ENCODE peak calls at places on chromosomes 6 and 20, in ten cellular contexts. One of them, this sample, is unnamed.

GRCh38 chr6:143136647-143137046 is 76.0 kb downstream of the AIG1 start:
- DNase-seq in heart right ventricle: no peak
- DNase-seq in tibial nerve: no peak
- DNase-seq in aorta: no peak
- DNase-seq in mucosa of descending colon: no peak
- DNase-seq in colonic mucosa: no peak
- DNase-seq in naive thymus-derived CD4-positive, alpha-beta T cell: no peak
- DNase-seq in breast epithelium: no peak
- DNase-seq in Peyer's patch: no peak
- DNase-seq in fibroblast of lung: no peak
- DNase-seq in this sample: no peak

GRCh38 chr20:53180928-53181362 is 208.8 kb downstream of the TSHZ2 start:
- DNase-seq in mucosa of descending colon: no peak
- DNase-seq in naive thymus-derived CD4-positive, alpha-beta T cell: no peak
- DNase-seq in breast epithelium: no peak
- DNase-seq in aorta: no peak
- DNase-seq in Peyer's patch: no peak
- DNase-seq in colonic mucosa: no peak
- DNase-seq in fibroblast of lung: no peak
- DNase-seq in tibial nerve: no peak
- DNase-seq in heart right ventricle: no peak
- DNase-seq in this sample: no peak

GRCh38 chr6:111482236-111482958 is 621 bp downstream of the REV3L start:
- DNase-seq in mucosa of descending colon: peak; percentile 73
- DNase-seq in aorta: peak; percentile 85
- DNase-seq in breast epithelium: peak; percentile 56
- DNase-seq in tibial nerve: peak; percentile 45
- DNase-seq in heart right ventricle: peak; percentile 55
- DNase-seq in colonic mucosa: peak; percentile 53
- DNase-seq in naive thymus-derived CD4-positive, alpha-beta T cell: no peak
- DNase-seq in Peyer's patch: peak; percentile 77
- DNase-seq in fibroblast of lung: peak; percentile 52
- DNase-seq in this sample: peak; percentile 47

GRCh38 chr6:5497896-5498578 is 236.7 kb downstream of the FARS2 start:
- DNase-seq in Peyer's patch: no peak
- DNase-seq in colonic mucosa: no peak
- DNase-seq in naive thymus-derived CD4-positive, alpha-beta T cell: no peak
- DNase-seq in tibial nerve: no peak
- DNase-seq in aorta: no peak
- DNase-seq in mucosa of descending colon: no peak
- DNase-seq in fibroblast of lung: peak; percentile 91
- DNase-seq in heart right ventricle: no peak
- DNase-seq in breast epithelium: no peak
- DNase-seq in this sample: no peak

GRCh38 chr20:62139636-62140035 is 3.6 kb downstream of the PSMA7 start:
- DNase-seq in mucosa of descending colon: no peak
- DNase-seq in breast epithelium: no peak
- DNase-seq in Peyer's patch: no peak
- DNase-seq in heart right ventricle: no peak
- DNase-seq in aorta: no peak
- DNase-seq in naive thymus-derived CD4-positive, alpha-beta T cell: no peak
- DNase-seq in tibial nerve: no peak
- DNase-seq in fibroblast of lung: no peak
- DNase-seq in colonic mucosa: no peak
- DNase-seq in this sample: no peak

GRCh38 chr6:54060286-54060685 is 51.0 kb upstream of the MLIP start:
- DNase-seq in heart right ventricle: no peak
- DNase-seq in colonic mucosa: no peak
- DNase-seq in breast epithelium: no peak
- DNase-seq in Peyer's patch: no peak
- DNase-seq in tibial nerve: no peak
- DNase-seq in naive thymus-derived CD4-positive, alpha-beta T cell: no peak
- DNase-seq in aorta: no peak
- DNase-seq in mucosa of descending colon: no peak
- DNase-seq in fibroblast of lung: peak; percentile 64
- DNase-seq in this sample: no peak

GRCh38 chr6:158782432-158783166 is 36.6 kb downstream of the EZR start:
- DNase-seq in colonic mucosa: no peak
- DNase-seq in tibial nerve: no peak
- DNase-seq in aorta: no peak
- DNase-seq in mucosa of descending colon: peak; percentile 19
- DNase-seq in fibroblast of lung: no peak
- DNase-seq in naive thymus-derived CD4-positive, alpha-beta T cell: no peak
- DNase-seq in heart right ventricle: no peak
- DNase-seq in breast epithelium: no peak
- DNase-seq in Peyer's patch: peak; percentile 30
- DNase-seq in this sample: no peak

GRCh38 chr6:167750956-167751358 is 75.8 kb upstream of the AFDN start:
- DNase-seq in fibroblast of lung: no peak
- DNase-seq in naive thymus-derived CD4-positive, alpha-beta T cell: no peak
- DNase-seq in mucosa of descending colon: peak; percentile 75
- DNase-seq in breast epithelium: peak; percentile 89
- DNase-seq in tibial nerve: no peak
- DNase-seq in aorta: no peak
- DNase-seq in Peyer's patch: peak; percentile 69
- DNase-seq in heart right ventricle: peak; percentile 66
- DNase-seq in colonic mucosa: peak; percentile 80
- DNase-seq in this sample: peak; percentile 90

DNA sequence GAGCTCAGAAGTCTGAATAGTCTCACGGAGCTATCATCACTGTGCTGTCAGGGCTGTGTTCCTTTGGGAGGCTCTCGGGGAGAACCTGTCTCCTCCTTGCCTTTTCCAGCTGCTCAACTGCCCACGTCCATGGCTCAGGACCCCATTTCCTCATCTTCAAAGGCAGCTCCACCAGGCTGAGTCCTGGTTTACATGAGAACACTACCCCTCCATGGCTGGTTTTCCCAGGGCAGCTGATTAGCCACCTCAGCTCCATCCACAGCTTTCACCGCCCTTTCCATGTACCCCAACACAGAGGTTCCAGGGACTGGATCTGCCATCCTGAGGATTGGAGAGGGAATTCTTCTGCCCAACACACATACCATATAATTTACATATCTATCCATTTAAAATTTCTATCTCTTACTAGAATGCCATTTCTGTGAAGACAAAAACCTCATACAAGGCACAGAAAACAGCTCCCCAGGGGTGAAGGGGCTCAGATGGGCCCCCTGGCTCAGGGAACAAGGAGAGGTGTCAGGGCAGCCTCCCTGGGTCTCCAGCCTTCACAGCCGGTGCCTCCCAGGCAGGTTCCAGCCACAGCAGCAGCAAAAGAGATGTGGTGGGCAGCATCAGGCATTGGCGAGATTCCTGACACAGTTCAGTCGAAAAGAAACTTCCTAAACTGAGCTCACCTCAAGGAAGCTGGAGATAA is 2.2 kb upstream of the RAET1E start:
- DNase-seq in Peyer's patch: no peak
- DNase-seq in breast epithelium: no peak
- DNase-seq in aorta: peak; percentile 40
- DNase-seq in tibial nerve: no peak
- DNase-seq in colonic mucosa: no peak
- DNase-seq in fibroblast of lung: no peak
- DNase-seq in naive thymus-derived CD4-positive, alpha-beta T cell: no peak
- DNase-seq in mucosa of descending colon: no peak
- DNase-seq in heart right ventricle: no peak
- DNase-seq in this sample: no peak
- H3K4me1 ChIP-seq in Peyer's patch: peaks cover 27% of the 10 kb centered on the region
- H3K4me1 ChIP-seq in breast epithelium: peaks cover 6% of the 10 kb centered on the region
- H3K4me1 ChIP-seq in aorta: no peaks in the 10 kb centered on the region
- H3K4me1 ChIP-seq in tibial nerve: peaks cover 20% of the 10 kb centered on the region
- H3K4me1 ChIP-seq in colonic mucosa: peaks cover 9% of the 10 kb centered on the region
- H3K4me1 ChIP-seq in fibroblast of lung: peaks cover 24% of the 10 kb centered on the region
- H3K4me1 ChIP-seq in naive thymus-derived CD4-positive, alpha-beta T cell: no peaks in the 10 kb centered on the region
- H3K4me1 ChIP-seq in mucosa of descending colon: peaks cover 25% of the 10 kb centered on the region
- H3K4me1 ChIP-seq in heart right ventricle: peaks cover 24% of the 10 kb centered on the region
- H3K4me1 ChIP-seq in this sample: no peaks in the 10 kb centered on the region

DNA sequence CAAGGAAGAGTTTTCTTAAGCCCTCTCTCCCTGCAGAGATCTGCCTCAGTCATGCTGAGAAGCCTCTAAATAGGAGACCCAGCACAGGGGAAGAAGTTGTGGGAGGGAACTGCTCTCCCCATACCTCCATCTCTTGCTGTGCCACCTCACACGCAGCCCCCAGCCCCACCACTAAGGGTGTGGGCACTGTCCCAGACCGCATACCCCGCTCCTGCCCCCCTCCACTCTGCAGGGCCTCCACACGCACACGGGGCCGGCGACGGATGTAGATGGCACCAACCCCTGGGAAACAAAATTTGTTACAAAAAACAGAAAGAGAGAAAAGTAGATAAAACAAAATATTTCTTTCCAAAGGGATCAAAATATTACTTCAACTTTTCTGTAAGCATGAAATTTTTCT is 10.2 kb upstream of the CPNE1 start:
- DNase-seq in breast epithelium: no peak
- DNase-seq in tibial nerve: no peak
- DNase-seq in colonic mucosa: no peak
- DNase-seq in aorta: no peak
- DNase-seq in fibroblast of lung: no peak
- DNase-seq in naive thymus-derived CD4-positive, alpha-beta T cell: no peak
- DNase-seq in mucosa of descending colon: no peak
- DNase-seq in Peyer's patch: peak; percentile 10
- DNase-seq in heart right ventricle: no peak
- DNase-seq in this sample: peak; percentile 29
- H3K36me3 ChIP-seq in breast epithelium: peaks cover 5% of the 10 kb centered on the region
- H3K36me3 ChIP-seq in tibial nerve: peaks cover 19% of the 10 kb centered on the region
- H3K36me3 ChIP-seq in colonic mucosa: peaks cover under 1% of the 10 kb centered on the region
- H3K36me3 ChIP-seq in aorta: peaks cover 2% of the 10 kb centered on the region
- H3K36me3 ChIP-seq in fibroblast of lung: peaks cover 4% of the 10 kb centered on the region
- H3K36me3 ChIP-seq in naive thymus-derived CD4-positive, alpha-beta T cell: peaks cover 73% of the 10 kb centered on the region
- H3K36me3 ChIP-seq in mucosa of descending colon: no peaks in the 10 kb centered on the region
- H3K36me3 ChIP-seq in Peyer's patch: no peaks in the 10 kb centered on the region
- H3K36me3 ChIP-seq in heart right ventricle: peaks cover 3% of the 10 kb centered on the region
- H3K36me3 ChIP-seq in this sample: peaks cover 1% of the 10 kb centered on the region

DNA sequence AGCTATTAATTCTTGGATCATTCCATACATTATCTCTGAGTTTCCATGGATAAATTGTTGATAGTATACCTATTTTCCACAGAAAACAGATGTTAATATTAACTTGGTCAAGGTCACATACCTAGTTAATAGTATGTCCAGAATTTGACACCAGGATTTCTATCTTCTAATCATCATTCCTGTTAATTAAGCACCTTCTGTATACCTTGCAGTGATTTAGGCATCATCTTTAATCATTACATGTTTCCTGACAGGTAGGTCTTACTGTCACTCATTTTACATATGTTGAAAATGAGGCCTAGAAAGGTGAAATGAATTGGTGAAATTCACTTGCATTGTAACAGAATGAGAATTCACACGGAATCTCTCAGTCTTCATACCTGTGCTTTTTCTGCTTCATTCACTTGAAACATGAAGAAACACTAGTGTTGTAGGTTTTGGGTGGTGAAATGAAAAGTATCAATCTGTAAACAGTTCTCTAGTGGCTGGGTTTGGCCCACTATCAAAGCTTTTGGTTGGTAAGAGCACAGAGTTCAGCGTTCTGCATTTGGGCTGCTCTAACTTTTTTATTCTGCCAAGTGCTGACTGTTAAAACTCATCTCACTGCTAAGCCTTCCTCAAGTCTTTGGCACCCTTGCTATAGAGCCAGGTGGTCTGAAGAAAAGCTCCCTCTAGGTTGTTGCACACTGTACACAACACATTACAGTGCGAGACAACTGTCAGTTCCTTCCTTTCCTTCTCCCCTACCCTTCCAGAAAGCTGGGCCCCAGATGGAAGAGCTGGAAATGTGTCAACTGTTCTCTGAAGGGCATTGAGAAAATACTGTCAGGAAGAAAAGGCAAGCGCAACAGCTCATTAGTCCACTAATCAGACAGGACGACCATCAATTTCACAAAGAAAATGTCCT is 57.8 kb upstream of the C20orf144 start:
- DNase-seq in aorta: no peak
- DNase-seq in naive thymus-derived CD4-positive, alpha-beta T cell: no peak
- DNase-seq in heart right ventricle: no peak
- DNase-seq in colonic mucosa: no peak
- DNase-seq in tibial nerve: no peak
- DNase-seq in mucosa of descending colon: no peak
- DNase-seq in breast epithelium: no peak
- DNase-seq in Peyer's patch: no peak
- DNase-seq in fibroblast of lung: no peak
- DNase-seq in this sample: no peak
- H3K4me1 ChIP-seq in aorta: no peaks in the 10 kb centered on the region
- H3K4me1 ChIP-seq in naive thymus-derived CD4-positive, alpha-beta T cell: peaks cover 4% of the 10 kb centered on the region
- H3K4me1 ChIP-seq in heart right ventricle: peaks cover 10% of the 10 kb centered on the region
- H3K4me1 ChIP-seq in colonic mucosa: no peaks in the 10 kb centered on the region
- H3K4me1 ChIP-seq in tibial nerve: no peaks in the 10 kb centered on the region
- H3K4me1 ChIP-seq in mucosa of descending colon: no peaks in the 10 kb centered on the region
- H3K4me1 ChIP-seq in breast epithelium: no peaks in the 10 kb centered on the region
- H3K4me1 ChIP-seq in Peyer's patch: no peaks in the 10 kb centered on the region
- H3K4me1 ChIP-seq in fibroblast of lung: no peaks in the 10 kb centered on the region
- H3K4me1 ChIP-seq in this sample: no peaks in the 10 kb centered on the region

GRCh38 chr6:160078883-160079685 is 42.5 kb upstream of the SLC22A1 start:
- DNase-seq in mucosa of descending colon: no peak
- DNase-seq in naive thymus-derived CD4-positive, alpha-beta T cell: no peak
- DNase-seq in Peyer's patch: no peak
- DNase-seq in breast epithelium: no peak
- DNase-seq in heart right ventricle: no peak
- DNase-seq in fibroblast of lung: no peak
- DNase-seq in colonic mucosa: no peak
- DNase-seq in tibial nerve: no peak
- DNase-seq in aorta: no peak
- DNase-seq in this sample: no peak

GRCh38 chr6:160082627-160083026 is 39.0 kb upstream of the SLC22A1 start:
- DNase-seq in fibroblast of lung: no peak
- DNase-seq in breast epithelium: no peak
- DNase-seq in Peyer's patch: no peak
- DNase-seq in tibial nerve: no peak
- DNase-seq in naive thymus-derived CD4-positive, alpha-beta T cell: no peak
- DNase-seq in colonic mucosa: no peak
- DNase-seq in heart right ventricle: no peak
- DNase-seq in aorta: no peak
- DNase-seq in mucosa of descending colon: no peak
- DNase-seq in this sample: no peak

GRCh38 chr6:160081398-160081797 is 40.2 kb upstream of the SLC22A1 start:
- DNase-seq in fibroblast of lung: no peak
- DNase-seq in naive thymus-derived CD4-positive, alpha-beta T cell: no peak
- DNase-seq in breast epithelium: no peak
- DNase-seq in tibial nerve: no peak
- DNase-seq in mucosa of descending colon: no peak
- DNase-seq in heart right ventricle: no peak
- DNase-seq in Peyer's patch: no peak
- DNase-seq in colonic mucosa: no peak
- DNase-seq in aorta: no peak
- DNase-seq in this sample: peak; percentile 50

GRCh38 chr6:160079686-160080043 is 42.0 kb upstream of the SLC22A1 start:
- DNase-seq in aorta: no peak
- DNase-seq in colonic mucosa: no peak
- DNase-seq in heart right ventricle: no peak
- DNase-seq in tibial nerve: no peak
- DNase-seq in Peyer's patch: no peak
- DNase-seq in breast epithelium: no peak
- DNase-seq in fibroblast of lung: no peak
- DNase-seq in mucosa of descending colon: no peak
- DNase-seq in naive thymus-derived CD4-positive, alpha-beta T cell: no peak
- DNase-seq in this sample: no peak

DNA sequence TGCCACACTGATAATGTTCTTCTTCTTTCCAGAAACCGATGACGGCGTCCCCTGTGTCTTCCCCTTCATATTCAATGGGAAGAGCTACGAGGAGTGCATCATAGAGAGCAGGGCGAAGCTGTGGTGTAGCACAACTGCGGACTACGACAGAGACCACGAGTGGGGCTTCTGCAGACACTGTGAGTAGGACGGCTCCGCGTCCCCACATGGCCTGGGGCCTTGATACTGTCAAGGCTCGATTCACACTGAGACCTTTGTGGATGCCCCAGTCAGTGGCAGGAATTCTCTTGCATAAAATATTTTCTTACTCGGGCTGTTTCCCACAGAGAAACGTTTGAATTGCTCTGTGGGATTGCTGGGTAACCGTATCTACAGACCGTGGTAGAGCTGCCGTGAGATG is 41.5 kb upstream of the SLC22A1 start:
- DNase-seq in tibial nerve: no peak
- DNase-seq in Peyer's patch: no peak
- DNase-seq in heart right ventricle: no peak
- DNase-seq in fibroblast of lung: no peak
- DNase-seq in naive thymus-derived CD4-positive, alpha-beta T cell: no peak
- DNase-seq in aorta: no peak
- DNase-seq in breast epithelium: no peak
- DNase-seq in colonic mucosa: no peak
- DNase-seq in mucosa of descending colon: no peak
- DNase-seq in this sample: no peak
- H3K36me3 ChIP-seq in tibial nerve: peaks cover 43% of the 10 kb centered on the region
- H3K36me3 ChIP-seq in Peyer's patch: no peaks in the 10 kb centered on the region
- H3K36me3 ChIP-seq in heart right ventricle: peaks cover 5% of the 10 kb centered on the region
- H3K36me3 ChIP-seq in fibroblast of lung: peaks cover 31% of the 10 kb centered on the region
- H3K36me3 ChIP-seq in naive thymus-derived CD4-positive, alpha-beta T cell: peaks cover 97% of the 10 kb centered on the region
- H3K36me3 ChIP-seq in aorta: peaks cover 14% of the 10 kb centered on the region
- H3K36me3 ChIP-seq in breast epithelium: peaks cover 5% of the 10 kb centered on the region
- H3K36me3 ChIP-seq in colonic mucosa: peaks cover 25% of the 10 kb centered on the region
- H3K36me3 ChIP-seq in mucosa of descending colon: peaks cover 19% of the 10 kb centered on the region
- H3K36me3 ChIP-seq in this sample: peaks cover 9% of the 10 kb centered on the region

This sample was measured in Caco-2.